ENCODE peak calls at places on chromosomes 1 and 21, in six cellular contexts. L is NCI-H69; C is AG09309; Z is stimulated activated CD4-positive, alpha-beta T cell treated with anti-CD3 and anti-CD28 coated beads, Interleukin-12 subunit alpha, Interleukin-12 subunit beta, amount 100 ng/mL, for 48 hours; Y is mesothelial cell of epicardium; Q is stimulated activated CD8-positive, alpha-beta memory T cell treated with anti-CD3 and anti-CD28 coated beads, Interleukin-12 subunit alpha, Interleukin-12 subunit beta, amount 100 ng/mL, for 1 hour. X is an unnamed sample.

GRCh38 chr1:226708967-226709396 is 30.1 kb downstream of the ITPKB start:
- DNase-seq in Y (no peak), C (no peak), L (peak), Q (no peak), Z (no peak), X (no peak)

GRCh38 chr21:17858764-17859163 is 39.6 kb upstream of the C21orf91 start:
- DNase-seq in Z (no peak), L (no peak), Q (no peak), Y (no peak), C (no peak), X (no peak)

GRCh38 chr1:6502000-6502891 is 10.8 kb upstream of the PLEKHG5 start:
- DNase-seq in Z (no peak), C (no peak), Y (no peak), Q (no peak), L (no peak), X (no peak)

GRCh38 chr1:28259935-28260802 is 851 bp downstream of the SESN2 start:
- DNase-seq in Z (no peak), Y (peak), Q (no peak), C (peak), L (peak), X (no peak)

GRCh38 chr1:64155285-64155684 is 48.1 kb upstream of the UBE2U start:
- DNase-seq in L (no peak), Z (no peak), Q (no peak), C (no peak), Y (no peak), X (no peak)

GRCh38 chr1:235495030-235495429 is 9.2 kb downstream of the B3GALNT2 start:
- DNase-seq in Q (no peak), Z (no peak), Y (no peak), L (no peak), C (no peak), X (no peak)

GRCh38 chr21:42974832-42975820 is 764 bp downstream of the PKNOX1 start:
- DNase-seq in L (peak), Q (peak), C (no peak), Y (peak), Z (peak), X (peak)

GRCh38 chr21:16424331-16424749 is 694.6 kb downstream of the USP25 start:
- DNase-seq in Y (no peak), Q (no peak), Z (no peak), L (no peak), C (no peak), X (no peak)

GRCh38 chr1:204576422-204576821 is 60.2 kb downstream of the MDM4 start:
- DNase-seq in Q (no peak), C (no peak), L (peak), Z (no peak), Y (no peak), X (no peak)

X was measured in GM18507.